ENCODE peak calls at places on chromosomes 11 and 22, in four cellular contexts. Q is PC-9, Y is breast epithelium, R is right atrium auricular region. K is an unnamed sample.

GRCh38 chr11:35357893-35358292 is 61.5 kb downstream of the SLC1A2 start:
- DNase-seq in Q (no peak), Y (no peak), R (peak), K (no peak)

GRCh38 chr11:129455756-129456436 is 80.2 kb downstream of the BARX2 start:
- DNase-seq in Q (no peak), Y (no peak), R (no peak), K (no peak)

GRCh38 chr11:102395720-102396358 is 48.8 kb downstream of the BIRC2 start:
- DNase-seq in Q (no peak), Y (no peak), R (no peak), K (no peak)

GRCh38 chr22:19176175-19176630 is 2.3 kb downstream of the SLC25A1 start:
- DNase-seq in Q (no peak), Y (no peak), R (no peak), K (no peak)

GRCh38 chr11:86108890-86109638 is 40.2 kb upstream of the PICALM start:
- DNase-seq in Q (no peak), Y (no peak), R (no peak), K (no peak)

GRCh38 chr11:130873766-130874165 is 42.5 kb downstream of the SNX19 start:
- DNase-seq in Q (no peak), Y (no peak), R (no peak), K (no peak)

GRCh38 chr11:120819437-120819836 is 204.5 kb upstream of the TBCEL start:
- DNase-seq in Q (no peak), Y (no peak), R (no peak), K (peak)

GRCh38 chr11:129209891-129210830 is 18.0 kb upstream of the ARHGAP32 start:
- DNase-seq in Q (no peak), Y (no peak), R (no peak), K (no peak)

GRCh38 chr11:70796601-70797000 is 398.3 kb downstream of the CTTN start:
- DNase-seq in Q (no peak), Y (no peak), R (no peak), K (no peak)

GRCh38 chr11:119317592-119318239 is 786 bp upstream of the MCAM start:
- DNase-seq in Q (no peak), Y (peak), R (no peak), K (no peak)

GRCh38 chr11:61860054-61860903 is 31.1 kb downstream of the FADS3 start:
- DNase-seq in Q (no peak), Y (peak), R (peak), K (no peak)

GRCh38 chr11:84969103-84969502 is 658.0 kb downstream of the DLG2 start:
- DNase-seq in Q (no peak), Y (no peak), R (peak), K (no peak)

GRCh38 chr11:19996591-19996990 is 163.7 kb downstream of the DBX1 start:
- DNase-seq in Q (no peak), Y (no peak), R (no peak), K (no peak)

GRCh38 chr11:46696212-46696558 is 4.2 kb downstream of the ARHGAP1 start:
- DNase-seq in Q (no peak), Y (no peak), R (no peak), K (peak)

GRCh38 chr11:93541884-93542752 is 1.1 kb downstream of the SMCO4 start:
- DNase-seq in Q (peak), Y (no peak), R (peak), K (no peak)

GRCh38 chr22:49927483-49928184 is 9.2 kb downstream of the CRELD2 start:
- DNase-seq in Q (no peak), Y (no peak), R (no peak), K (no peak)

GRCh38 chr11:115291391-115291744 is 212.8 kb downstream of the CADM1 start:
- DNase-seq in Q (no peak), Y (no peak), R (no peak), K (no peak)

GRCh38 chr11:9914064-9914463 is 250.2 kb downstream of the SWAP70 start:
- DNase-seq in Q (no peak), Y (no peak), R (no peak), K (no peak)

GRCh38 chr11:19675397-19675796 is 37.2 kb upstream of the NAV2 start:
- DNase-seq in Q (peak), Y (no peak), R (no peak), K (no peak)

GRCh38 chr22:22407061-22407460 is 101.5 kb downstream of the ZNF280B start:
- DNase-seq in Q (no peak), Y (no peak), R (peak), K (no peak)

GRCh38 chr11:70569173-70569890 is 171.0 kb downstream of the CTTN start:
- DNase-seq in Q (no peak), Y (no peak), R (no peak), K (no peak)

GRCh38 chr11:109135627-109136026 is 286.4 kb upstream of the C11orf87 start:
- DNase-seq in Q (no peak), Y (no peak), R (no peak), K (no peak)

GRCh38 chr11:39570526-39570925 is 1888.9 kb downstream of the LRRC4C start:
- DNase-seq in Q (no peak), Y (no peak), R (no peak), K (no peak)

GRCh38 chr11:27555264-27555663 is 48.7 kb upstream of the LIN7C start:
- DNase-seq in Q (no peak), Y (no peak), R (no peak), K (no peak)

DNA sequence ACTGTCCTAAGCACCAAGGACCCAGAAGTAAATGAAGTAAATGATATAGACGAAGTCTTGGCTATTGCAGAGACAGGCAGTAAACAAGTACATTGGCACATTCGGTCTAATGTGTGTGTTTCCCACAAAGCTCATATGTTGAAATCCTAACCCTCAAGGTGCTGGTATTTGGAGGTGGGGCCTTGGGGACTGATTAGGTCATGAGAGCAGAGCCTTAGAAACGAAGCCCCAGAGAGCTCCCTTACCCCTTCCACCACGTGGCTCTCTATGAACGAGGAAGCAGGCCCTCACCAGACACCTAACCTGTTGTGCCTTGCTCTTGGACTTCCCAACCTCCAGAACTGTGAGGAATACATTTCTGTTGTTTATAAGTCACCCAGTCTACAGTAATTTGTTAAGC is 14.9 kb downstream of the CLMP start:
- DNase-seq in Q (peak), Y (no peak), R (no peak), K (no peak)
- H3K27ac ChIP-seq in Q (peak), Y (peak), R (no peak), K (no peak)

GRCh38 chr22:36659762-36660509 is 43.6 kb downstream of the CACNG2 start:
- DNase-seq in Q (peak), Y (peak), R (peak), K (peak)
- H3K27ac ChIP-seq in Q (peak), Y (peak), R (peak), K (peak)

DNA sequence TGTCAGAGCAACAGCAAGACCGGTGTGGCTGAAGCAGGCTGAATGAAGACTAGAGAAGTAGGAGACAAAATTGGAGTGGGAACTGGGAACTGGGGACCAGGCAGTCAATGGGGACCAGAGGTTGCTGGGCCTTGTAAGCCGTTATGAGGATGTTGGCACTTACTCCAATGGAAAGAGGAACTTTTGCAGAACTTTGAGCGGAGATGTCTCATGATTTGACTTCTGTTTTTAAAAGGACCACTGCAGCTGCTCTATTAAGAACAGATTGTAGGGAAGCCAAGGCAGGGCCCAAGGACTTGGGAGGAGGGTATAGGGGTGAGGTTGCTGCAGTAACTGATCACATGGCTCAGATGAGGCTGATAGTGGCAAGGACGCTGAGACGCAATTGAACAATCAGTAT is 34.2 kb downstream of the IL18 start:
- DNase-seq in Q (no peak), Y (no peak), R (no peak), K (no peak)
- H3K27ac ChIP-seq in Q (no peak), Y (no peak), R (no peak), K (no peak)

DNA sequence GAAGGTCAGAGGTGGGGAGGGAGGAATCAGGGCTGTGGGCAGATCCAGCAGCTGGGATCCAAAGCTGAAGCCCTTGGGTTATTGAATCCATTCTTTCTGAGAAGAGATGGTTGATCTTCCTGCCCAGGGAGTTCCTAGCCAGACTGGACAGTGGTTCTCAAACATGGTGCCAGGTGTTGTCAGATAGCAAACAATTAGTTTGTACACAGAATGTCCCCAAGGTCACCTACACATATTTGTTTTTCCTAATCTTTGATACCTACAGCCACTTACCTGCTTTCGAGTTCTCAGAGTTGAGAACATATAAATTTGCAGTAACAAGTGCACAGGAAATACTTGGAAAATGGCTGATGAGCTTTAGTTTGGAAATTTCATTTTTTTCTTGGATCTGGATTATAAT is 54.5 kb downstream of the BMAL1 start:
- DNase-seq in Q (no peak), Y (no peak), R (no peak), K (no peak)
- H3K27ac ChIP-seq in Q (peak), Y (no peak), R (no peak), K (no peak)

GRCh38 chr22:36083056-36083455 is 54.4 kb upstream of the RBFOX2 start:
- DNase-seq in Q (no peak), Y (no peak), R (no peak), K (no peak)

GRCh38 chr22:36077261-36077660 is 48.6 kb upstream of the RBFOX2 start:
- DNase-seq in Q (no peak), Y (no peak), R (no peak), K (no peak)

GRCh38 chr22:36084717-36085116 is 56.1 kb upstream of the RBFOX2 start:
- DNase-seq in Q (no peak), Y (no peak), R (no peak), K (no peak)

GRCh38 chr22:36079041-36079440 is 50.4 kb upstream of the RBFOX2 start:
- DNase-seq in Q (no peak), Y (no peak), R (no peak), K (no peak)

GRCh38 chr22:36081023-36081431 is 52.4 kb upstream of the RBFOX2 start:
- DNase-seq in Q (no peak), Y (no peak), R (no peak), K (no peak)
- H3K27ac ChIP-seq in Q (no peak), Y (no peak), R (no peak), K (no peak)

GRCh38 chr11:75800728-75801361 is 14.2 kb upstream of the UVRAG start:
- DNase-seq in Q (no peak), Y (peak), R (no peak), K (no peak)
- H3K27ac ChIP-seq in Q (no peak), Y (peak), R (no peak), K (peak)

GRCh38 chr22:34841911-34842310 is 224.0 kb upstream of the ISX start:
- DNase-seq in Q (no peak), Y (no peak), R (no peak), K (no peak)
- H3K27ac ChIP-seq in Q (no peak), Y (no peak), R (no peak), K (no peak)

DNA sequence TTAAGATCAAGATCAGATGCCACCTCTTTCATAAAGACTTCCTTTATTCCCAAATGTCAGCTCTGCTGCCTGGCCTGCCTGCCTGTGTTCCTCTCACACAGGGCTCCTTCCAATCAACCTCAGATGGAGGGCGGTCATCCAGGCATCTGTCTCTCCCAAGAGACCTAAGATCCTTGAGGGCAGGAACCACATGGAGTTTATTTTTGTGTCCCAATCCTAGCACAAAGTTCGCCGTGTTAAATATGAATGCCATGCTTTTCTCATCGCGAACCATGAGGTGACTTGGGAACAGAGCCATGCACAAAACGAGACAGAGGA is 72.7 kb upstream of the ARFGAP3 start:
- DNase-seq in Q (no peak), Y (no peak), R (no peak), K (no peak)
- H3K27ac ChIP-seq in Q (no peak), Y (peak), R (peak), K (no peak)

DNA sequence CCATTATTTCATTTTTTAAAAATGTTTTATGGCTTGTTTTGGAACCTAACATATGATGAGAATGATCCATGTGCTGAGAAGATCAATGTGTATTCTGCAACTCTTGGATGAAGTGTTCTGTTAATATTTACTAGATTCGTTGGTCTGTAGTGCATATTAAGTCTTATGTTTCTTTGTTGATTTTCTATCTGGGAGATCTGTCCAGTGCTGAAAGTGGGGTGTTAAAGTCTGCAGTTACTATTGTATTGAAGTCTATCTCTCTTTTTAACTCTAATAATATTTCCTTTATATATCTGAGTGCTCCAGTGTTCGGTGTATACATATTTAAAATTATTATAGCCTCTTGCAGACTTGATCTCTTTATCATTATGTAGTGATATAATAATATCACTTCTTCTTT is 11.9 kb downstream of the PATE3 start:
- DNase-seq in Q (no peak), Y (no peak), R (no peak), K (no peak)
- H3K27ac ChIP-seq in Q (no peak), Y (no peak), R (no peak), K (no peak)

DNA sequence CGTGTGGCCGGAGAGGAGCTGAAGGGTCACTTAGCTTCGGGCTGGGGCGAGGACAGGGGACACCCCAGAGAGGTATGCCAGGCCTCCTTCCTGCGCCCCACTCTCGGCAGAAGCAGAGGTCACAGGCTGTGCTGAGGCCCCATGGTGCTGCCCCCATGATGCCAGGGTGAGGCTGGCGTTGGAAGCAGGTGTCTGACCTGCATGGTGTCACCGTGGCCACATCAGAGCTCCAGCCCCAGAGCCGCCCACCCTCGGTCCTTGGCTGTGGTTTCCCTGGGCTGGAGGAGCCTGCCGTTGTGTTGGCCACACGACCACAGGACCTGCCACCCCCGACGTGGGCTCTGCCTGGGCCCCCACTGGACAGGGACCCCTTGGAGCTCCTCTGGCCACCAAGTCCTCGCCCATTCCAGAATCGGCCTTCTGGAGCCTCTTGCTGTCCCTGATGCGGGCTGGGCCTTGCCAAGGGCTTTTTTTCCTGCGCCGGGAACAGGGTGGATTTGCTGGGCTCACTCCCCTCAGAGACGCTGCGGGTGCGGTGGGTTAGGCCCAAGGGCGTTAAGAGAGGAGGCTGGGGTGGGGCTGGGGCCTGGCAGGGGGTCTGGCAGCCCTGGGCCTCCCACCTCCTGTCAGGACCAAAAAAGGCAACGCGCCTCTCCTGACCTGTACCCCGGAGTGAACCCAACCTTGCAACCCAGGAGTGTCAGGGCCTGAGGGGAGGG is 8.2 kb upstream of the TSSC4 start:
- DNase-seq in Q (no peak), Y (no peak), R (no peak), K (no peak)
- H3K27ac ChIP-seq in Q (no peak), Y (peak), R (peak), K (peak)

K was measured in caudate nucleus.